ENCODE peak calls at places on chromosomes 11 and 22, in ten cellular contexts. A is IMR-90, S is A549, X is uterus, J is right lobe of liver, V is transverse colon, P is testis, O is body of pancreas, B is stomach, G is vagina. E is an unnamed sample.

GRCh38 chr11:108891143-108891542 is 226.3 kb downstream of the DDX10 start:
- DNase-seq in A (no peak), J (no peak), X (no peak), S (no peak), G (no peak), O (no peak), V (no peak), P (no peak), B (no peak), E (no peak)

GRCh38 chr22:30333707-30334087 is 7.0 kb upstream of the TBC1D10A start:
- DNase-seq in S (no peak), O (no peak), J (no peak), V (no peak), A (no peak), P (no peak), B (no peak), X (no peak), G (no peak), E (no peak)

GRCh38 chr22:23072035-23072910 is 2.0 kb downstream of the GNAZ start:
- DNase-seq in B (no peak), S (no peak), J (peak), G (no peak), P (no peak), V (no peak), O (no peak), X (no peak), A (peak), E (no peak)

GRCh38 chr22:40348025-40348658 is 1.8 kb downstream of the ADSL start:
- DNase-seq in O (peak), V (peak), B (peak), P (peak), J (peak), G (no peak), S (peak), A (peak), X (no peak), E (peak)

GRCh38 chr11:96267490-96268010 is 75.4 kb downstream of the MAML2 start:
- DNase-seq in P (no peak), S (no peak), O (no peak), X (no peak), A (peak), G (no peak), B (no peak), V (no peak), J (no peak), E (no peak)

GRCh38 chr11:62124186-62125113 is 639 bp downstream of the INCENP start:
- DNase-seq in S (peak), J (peak), P (peak), B (no peak), X (no peak), G (no peak), V (peak), O (peak), A (peak), E (peak)

GRCh38 chr11:111793863-111794262 is 27.7 kb upstream of the PPP2R1B start:
- DNase-seq in O (no peak), A (peak), V (no peak), P (no peak), X (no peak), B (no peak), S (no peak), J (peak), G (no peak), E (no peak)

GRCh38 chr11:111845256-111846028 is 25.9 kb downstream of the ALG9 start:
- DNase-seq in J (no peak), V (no peak), A (no peak), B (no peak), G (no peak), P (no peak), X (no peak), O (no peak), S (no peak), E (no peak)

GRCh38 chr11:88345408-88345807 is 7.9 kb upstream of the CTSC start:
- DNase-seq in O (no peak), V (no peak), B (no peak), A (peak), X (no peak), J (no peak), G (no peak), P (no peak), S (no peak), E (no peak)

GRCh38 chr22:18060646-18061620 is 16.9 kb upstream of the PEX26 start:
- DNase-seq in G (no peak), B (no peak), P (no peak), A (peak), V (peak), O (no peak), X (no peak), J (peak), S (peak), E (no peak)

GRCh38 chr22:24105018-24105360 is 76.3 kb upstream of the SUSD2 start:
- DNase-seq in J (no peak), B (no peak), S (no peak), P (peak), O (no peak), V (no peak), A (peak), G (no peak), X (no peak), E (peak)

GRCh38 chr22:24107668-24108067 is 73.6 kb upstream of the SUSD2 start:
- DNase-seq in O (peak), V (peak), X (peak), G (no peak), A (peak), B (peak), J (peak), P (peak), S (no peak), E (peak)

GRCh38 chr22:24108073-24108472 is 73.2 kb upstream of the SUSD2 start:
- DNase-seq in J (no peak), O (no peak), S (no peak), A (no peak), G (no peak), X (no peak), V (no peak), B (no peak), P (no peak), E (no peak)

GRCh38 chr22:24105661-24106060 is 75.6 kb upstream of the SUSD2 start:
- DNase-seq in P (no peak), A (no peak), X (no peak), J (no peak), O (no peak), V (no peak), G (no peak), B (no peak), S (no peak), E (peak)

GRCh38 chr22:24106385-24107381 is 74.6 kb upstream of the SUSD2 start:
- DNase-seq in X (peak), S (no peak), G (no peak), B (no peak), V (peak), O (no peak), A (no peak), J (no peak), P (no peak), E (peak)
- H3K27ac ChIP-seq in X (peak), S (no peak), G (peak), B (no peak), V (peak), O (no peak), A (no peak), J (no peak), P (no peak), E (peak)

DNA sequence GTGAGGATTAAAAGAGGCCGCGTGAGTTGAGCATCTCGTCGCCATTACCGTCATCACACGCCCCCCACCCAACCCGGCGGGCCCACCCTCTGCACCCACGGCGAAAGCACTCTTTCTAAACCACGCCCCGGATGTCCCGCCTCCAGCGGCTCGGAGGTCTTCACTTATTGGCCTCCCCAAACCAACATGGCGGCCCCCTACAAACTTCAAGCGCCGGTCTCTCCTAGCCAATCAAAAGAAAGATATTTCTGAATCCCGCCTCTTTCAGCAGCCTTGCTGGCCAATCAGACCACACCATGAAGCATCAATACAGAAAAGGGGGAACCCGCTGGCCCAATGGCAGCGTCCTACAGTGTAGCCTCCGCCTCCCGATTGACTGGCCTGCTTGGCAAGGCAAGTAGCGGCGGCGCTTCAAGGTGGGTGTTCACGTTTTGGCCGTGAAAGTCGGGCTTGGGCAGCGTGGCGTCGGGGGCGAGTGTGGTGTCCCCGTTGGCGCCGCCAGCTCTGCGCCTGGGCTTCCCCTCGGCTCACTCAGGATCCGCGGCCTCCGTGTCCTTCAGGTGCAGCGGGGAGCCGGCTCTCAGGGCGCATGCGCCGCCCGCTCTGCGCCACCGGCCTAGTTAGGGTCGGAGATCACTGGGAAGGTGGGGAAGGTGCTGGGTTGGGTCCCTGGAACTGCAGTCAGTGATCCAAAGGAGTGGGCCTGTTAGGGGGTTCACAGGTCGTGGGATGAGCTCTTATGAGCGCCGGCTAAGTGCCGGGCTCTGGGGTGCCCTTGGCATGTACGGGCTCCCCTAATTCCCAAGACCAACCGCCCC is at the start of gene NDUFS8:
- DNase-seq in B (peak), O (peak), S (peak), G (peak), X (peak), P (peak), V (peak), A (peak), J (peak), E (peak)
- TF ChIP-seq POLR2A in B (no peak), O (peak), S (peak), G (no peak), X (peak), P (no peak), V (peak), A (no peak), J (peak), E (peak)

GRCh38 chr22:46295277-46295971 is 1.2 kb upstream of the GTSE1 start:
- DNase-seq in X (no peak), G (no peak), S (no peak), B (no peak), A (no peak), J (no peak), V (no peak), O (no peak), P (no peak), E (no peak)
- H3K27ac ChIP-seq in X (peak), G (peak), S (peak), B (peak), A (peak), J (no peak), V (peak), O (peak), P (no peak), E (peak)

DNA sequence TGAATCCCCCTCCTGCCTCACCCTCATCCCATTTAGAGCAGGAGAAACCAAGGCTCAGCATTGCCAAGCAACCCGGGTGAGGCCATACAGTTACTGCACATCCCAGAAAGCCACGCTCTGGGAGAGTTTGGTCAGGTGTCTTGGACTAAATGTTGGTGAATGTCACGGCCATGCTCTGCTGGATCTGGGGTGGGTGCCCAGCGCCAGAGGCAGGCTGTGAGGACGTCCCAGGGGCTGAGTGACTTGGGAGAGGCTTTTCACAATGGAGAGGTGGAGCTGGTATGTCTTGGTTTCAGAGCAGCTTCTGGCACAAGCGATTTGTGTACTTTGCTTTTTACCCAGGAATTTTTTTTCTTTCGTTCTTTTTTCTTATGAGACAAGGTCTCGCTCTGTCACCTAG is 6.6 kb downstream of the SERHL2 start:
- DNase-seq in G (no peak), J (no peak), S (no peak), O (no peak), P (no peak), X (no peak), B (no peak), V (no peak), A (no peak), E (no peak)
- TF ChIP-seq POLR2A in G (no peak), J (no peak), S (no peak), O (no peak), P (no peak), X (no peak), B (no peak), V (no peak), A (no peak), E (no peak)

DNA sequence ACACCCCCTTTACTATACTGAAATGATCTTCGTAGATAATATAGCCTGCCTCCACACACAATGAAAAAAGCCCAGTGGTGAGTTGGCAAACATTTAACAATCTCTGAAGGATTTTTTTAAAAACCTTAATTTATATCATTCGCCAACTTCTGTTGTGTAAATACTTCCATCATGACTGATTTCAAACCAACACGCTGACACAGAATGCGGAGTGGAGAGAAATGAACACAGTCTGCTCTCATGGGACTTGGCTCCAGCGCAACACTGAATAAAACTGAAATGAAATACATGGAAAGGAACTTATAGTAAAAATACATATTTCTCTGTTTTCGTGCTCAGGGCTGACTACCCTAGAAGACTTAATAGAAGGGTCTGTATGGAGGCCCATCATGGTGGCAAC is 61.3 kb upstream of the WNT11 start:
- DNase-seq in B (no peak), G (no peak), P (no peak), J (no peak), V (no peak), X (no peak), O (no peak), S (no peak), A (peak), E (no peak)
- H3K27ac ChIP-seq in B (no peak), G (no peak), P (no peak), J (no peak), V (no peak), X (peak), O (no peak), S (no peak), A (no peak), E (no peak)

DNA sequence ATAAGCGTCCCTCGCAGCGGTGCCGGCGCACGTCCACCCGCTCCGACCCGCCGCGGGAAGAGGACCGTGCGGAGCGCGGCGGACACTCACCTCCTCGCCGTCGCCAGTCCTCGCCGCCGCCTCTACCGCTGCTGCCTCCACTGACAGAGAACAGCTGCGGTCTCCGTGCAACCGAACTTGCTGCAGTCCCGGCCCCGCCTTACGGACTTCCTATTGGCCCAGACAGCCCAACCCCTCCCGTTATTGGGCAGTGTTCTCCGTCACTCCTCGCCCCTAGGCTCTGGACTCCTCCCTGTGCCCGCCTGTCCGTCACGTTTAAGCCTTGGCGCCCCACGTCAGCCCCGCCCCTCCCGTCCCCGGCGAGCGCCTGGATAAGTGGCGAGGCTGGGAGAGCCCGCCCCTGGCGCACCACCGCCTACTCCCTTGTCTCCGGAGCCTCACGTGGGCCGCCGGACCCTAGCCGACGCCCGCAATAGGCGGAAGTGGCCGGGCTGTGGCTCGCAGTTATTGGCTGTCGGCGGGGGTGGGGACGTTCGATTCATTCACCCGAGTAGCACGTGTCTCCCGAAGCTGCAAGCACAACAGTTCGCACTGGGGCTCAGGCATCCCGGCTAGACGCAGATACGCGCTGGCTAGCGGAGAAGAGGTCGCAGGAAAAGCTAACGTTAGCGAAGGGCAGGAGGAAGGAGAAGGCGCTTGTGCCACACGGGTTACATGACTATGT is at the start of gene PC:
- DNase-seq in B (peak), X (peak), P (peak), A (peak), V (peak), O (peak), S (peak), J (peak), G (peak), E (peak)
- TF ChIP-seq POLR2A in B (no peak), X (peak), P (no peak), A (peak), V (peak), O (peak), S (peak), J (peak), G (no peak), E (no peak)

GRCh38 chr22:33083212-33083611 is 25.0 kb upstream of the SYN3 start:
- DNase-seq in P (no peak), S (no peak), J (no peak), B (no peak), V (no peak), X (no peak), G (no peak), O (no peak), A (no peak), E (no peak)

GRCh38 chr22:33076368-33076767 is 18.2 kb upstream of the SYN3 start:
- DNase-seq in O (no peak), X (no peak), P (no peak), S (no peak), V (no peak), B (no peak), J (no peak), G (no peak), A (peak), E (no peak)

DNA sequence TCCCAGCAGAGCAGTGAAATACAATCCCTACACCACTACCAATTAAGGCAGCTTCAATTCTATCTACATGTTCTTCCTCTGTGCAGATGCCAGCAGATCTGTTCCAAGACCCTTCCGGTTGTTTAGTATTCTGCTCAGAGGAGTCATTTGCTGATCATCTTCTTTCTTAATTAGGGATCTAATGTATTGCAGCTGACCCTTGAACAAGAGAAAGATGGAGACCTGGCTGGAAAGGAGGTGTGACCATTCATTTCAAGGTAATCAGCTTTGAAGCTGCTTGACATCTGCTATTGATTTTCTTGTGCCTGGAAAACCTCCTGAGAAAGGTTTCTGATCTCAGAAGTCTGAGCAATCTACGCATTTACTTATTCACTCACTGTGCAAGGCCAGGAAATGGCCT is 24.0 kb upstream of the SYN3 start:
- DNase-seq in G (no peak), X (no peak), B (no peak), A (no peak), V (no peak), O (no peak), P (no peak), J (no peak), S (no peak), E (no peak)
- H3K27ac ChIP-seq in G (no peak), X (no peak), B (no peak), A (no peak), V (no peak), O (no peak), P (no peak), J (no peak), S (no peak), E (no peak)